ENCODE peak calls at places on chromosomes 7 and 10, in six cellular contexts. L is OCI-LY7, H is sigmoid colon, J is coronary artery, B is left ventricle myocardium inferior, Q is psoas muscle. T is an unnamed sample.

GRCh38 chr7:589781-590575 is 70.3 kb upstream of the PDGFA start:
- DNase-seq in H (no peak), L (no peak), Q (no peak), J (no peak), B (no peak), T (no peak)

GRCh38 chr7:66307591-66308215 is 102.6 kb downstream of the TPST1 start:
- DNase-seq in L (no peak), B (no peak), J (no peak), Q (no peak), H (no peak), T (peak)

GRCh38 chr10:12340371-12340770 is 9.0 kb upstream of the CAMK1D start:
- DNase-seq in H (no peak), Q (no peak), J (no peak), B (no peak), L (peak), T (no peak)

GRCh38 chr10:54139819-54140428 is 661.1 kb downstream of the PCDH15 start:
- DNase-seq in Q (no peak), B (no peak), L (peak), J (no peak), H (no peak), T (no peak)

GRCh38 chr10:18233775-18234174 is 93.6 kb downstream of the CACNB2 start:
- DNase-seq in Q (no peak), J (no peak), H (no peak), B (peak), L (no peak), T (no peak)

GRCh38 chr10:118339096-118339495 is 3.0 kb downstream of the FAM204A start:
- DNase-seq in Q (no peak), B (peak), L (no peak), J (no peak), H (no peak), T (no peak)

GRCh38 chr7:150668472-150668911 is 17.0 kb upstream of the GIMAP2 start:
- DNase-seq in L (no peak), J (no peak), H (no peak), Q (no peak), B (no peak), T (no peak)

GRCh38 chr10:91350651-91351081 is 59.5 kb upstream of the HECTD2 start:
- DNase-seq in Q (no peak), B (no peak), L (no peak), J (no peak), H (no peak), T (no peak)

GRCh38 chr10:722281-723060 is 33.0 kb upstream of the DIP2C start:
- DNase-seq in H (no peak), B (no peak), Q (no peak), L (no peak), J (no peak), T (no peak)

GRCh38 chr10:114755537-114755936 is 66.0 kb upstream of the FHIP2A start:
- DNase-seq in L (no peak), Q (no peak), J (no peak), H (no peak), B (no peak), T (no peak)

GRCh38 chr7:75716992-75717626 is 21.6 kb downstream of the HIP1 start:
- DNase-seq in J (no peak), B (no peak), H (no peak), Q (no peak), L (no peak), T (no peak)

GRCh38 chr10:7378602-7379403 is 32.0 kb downstream of the SFMBT2 start:
- DNase-seq in B (no peak), Q (no peak), J (no peak), H (peak), L (no peak), T (no peak)

GRCh38 chr7:127536426-127537152 is 48.8 kb downstream of the GCC1 start:
- DNase-seq in B (no peak), Q (no peak), J (no peak), L (no peak), H (no peak), T (no peak)

GRCh38 chr7:46751471-46751870 is 830.4 kb upstream of the IGFBP3 start:
- DNase-seq in H (no peak), J (no peak), L (no peak), Q (no peak), B (no peak), T (no peak)

GRCh38 chr10:118356628-118357027 is 14.5 kb upstream of the FAM204A start:
- DNase-seq in J (no peak), H (no peak), L (no peak), Q (no peak), B (no peak), T (no peak)

GRCh38 chr10:97109562-97109961 is 76.2 kb downstream of the SLIT1 start:
- DNase-seq in J (no peak), L (no peak), B (no peak), Q (no peak), H (no peak), T (no peak)

GRCh38 chr7:77893813-77894212 is 95.2 kb downstream of the PHTF2 start:
- DNase-seq in J (no peak), L (no peak), Q (no peak), B (no peak), H (no peak), T (no peak)

GRCh38 chr7:78576196-78576595 is 777.6 kb downstream of the PHTF2 start:
- DNase-seq in B (no peak), Q (no peak), L (no peak), H (no peak), J (no peak), T (no peak)

GRCh38 chr10:7533657-7534479 is 123.0 kb upstream of the SFMBT2 start:
- DNase-seq in H (no peak), Q (no peak), B (no peak), L (no peak), J (no peak), T (no peak)

GRCh38 chr10:88162852-88163251 is 299.4 kb downstream of the PTEN start:
- DNase-seq in Q (no peak), L (no peak), J (no peak), B (no peak), H (no peak), T (no peak)

GRCh38 chr7:7595451-7595850 is 28.8 kb downstream of the MIOS start:
- DNase-seq in Q (no peak), H (no peak), L (peak), J (no peak), B (no peak), T (no peak)

GRCh38 chr10:43233601-43234430 is 33.0 kb downstream of the RASGEF1A start:
- DNase-seq in J (peak), L (no peak), H (peak), Q (peak), B (no peak), T (no peak)

GRCh38 chr10:35006836-35007235 is 83.3 kb downstream of the CUL2 start:
- DNase-seq in J (no peak), L (no peak), H (no peak), Q (no peak), B (no peak), T (no peak)

GRCh38 chr10:102593074-102593803 is 51.0 kb upstream of the TRIM8 start:
- DNase-seq in Q (no peak), L (no peak), J (no peak), B (no peak), H (no peak), T (no peak)

GRCh38 chr7:28890137-28890536 is 68.0 kb downstream of the TRIL start:
- DNase-seq in J (no peak), B (no peak), Q (no peak), H (no peak), L (peak), T (no peak)

GRCh38 chr10:72025400-72025799 is 61.2 kb downstream of the CHST3 start:
- DNase-seq in Q (no peak), L (no peak), H (no peak), B (no peak), J (no peak), T (no peak)

GRCh38 chr10:73886085-73886529 is 11.8 kb upstream of the CAMK2G start:
- DNase-seq in L (peak), H (peak), J (no peak), Q (peak), B (peak), T (peak)

GRCh38 chr10:100006241-100006886 is 3.4 kb downstream of the DNMBP start:
- DNase-seq in Q (no peak), J (no peak), B (no peak), L (peak), H (peak), T (no peak)

GRCh38 chr7:90666186-90666585 is 70.1 kb downstream of the CDK14 start:
- DNase-seq in J (no peak), Q (peak), H (peak), L (no peak), B (peak), T (no peak)

GRCh38 chr10:93076871-93077270 is 3.2 kb downstream of the CYP26A1 start:
- DNase-seq in Q (no peak), L (no peak), J (no peak), B (no peak), H (no peak), T (no peak)

GRCh38 chr7:50727072-50727471 is 55.6 kb downstream of the GRB10 start:
- DNase-seq in Q (no peak), H (no peak), J (no peak), L (no peak), B (no peak), T (no peak)

GRCh38 chr10:119079572-119080520 is 771 bp downstream of the EIF3A start:
- DNase-seq in Q (peak), H (peak), L (peak), J (peak), B (peak), T (peak)

GRCh38 chr10:103696411-103697145 is 158.8 kb downstream of the SH3PXD2A start:
- DNase-seq in J (peak), Q (peak), L (peak), H (peak), B (peak), T (peak)

GRCh38 chr7:18520450-18521235 is 25.1 kb downstream of the HDAC9 start:
- DNase-seq in B (no peak), J (no peak), Q (no peak), H (no peak), L (peak), T (no peak)

GRCh38 chr10:43906470-43906869 is 257.8 kb upstream of the ZNF32 start:
- DNase-seq in L (no peak), B (peak), H (no peak), J (no peak), Q (no peak), T (no peak)

DNA sequence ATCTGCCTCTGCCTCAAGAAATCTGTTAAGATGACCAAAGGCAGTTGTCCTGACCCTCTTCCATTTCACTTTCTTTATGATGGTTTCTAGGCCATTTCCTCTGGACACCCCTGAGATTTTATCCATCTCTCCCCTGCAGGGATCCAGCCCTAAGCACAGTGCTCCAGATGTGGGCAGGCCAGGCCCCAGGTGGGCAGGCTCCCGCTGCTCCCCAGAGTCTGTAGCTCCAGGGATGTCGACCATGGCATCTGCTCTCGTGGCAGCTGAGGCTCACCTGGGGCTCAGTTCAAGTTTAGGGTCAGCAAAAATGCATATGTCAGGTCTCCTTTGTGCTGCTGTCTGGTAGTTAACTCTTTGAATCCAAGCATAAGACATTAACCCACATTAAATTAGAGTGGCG is 11.8 kb downstream of the CEP41 start:
- DNase-seq in H (no peak), J (no peak), Q (no peak), B (no peak), L (no peak), T (no peak)
- H3K27ac ChIP-seq in H (no peak), J (no peak), Q (no peak), B (peak), L (no peak), T (no peak)

GRCh38 chr7:133436014-133436428 is 183.1 kb downstream of the EXOC4 start:
- DNase-seq in B (no peak), J (no peak), H (no peak), L (no peak), Q (no peak), T (no peak)
- H3K27ac ChIP-seq in B (peak), J (no peak), H (no peak), L (no peak), Q (no peak), T (no peak)

DNA sequence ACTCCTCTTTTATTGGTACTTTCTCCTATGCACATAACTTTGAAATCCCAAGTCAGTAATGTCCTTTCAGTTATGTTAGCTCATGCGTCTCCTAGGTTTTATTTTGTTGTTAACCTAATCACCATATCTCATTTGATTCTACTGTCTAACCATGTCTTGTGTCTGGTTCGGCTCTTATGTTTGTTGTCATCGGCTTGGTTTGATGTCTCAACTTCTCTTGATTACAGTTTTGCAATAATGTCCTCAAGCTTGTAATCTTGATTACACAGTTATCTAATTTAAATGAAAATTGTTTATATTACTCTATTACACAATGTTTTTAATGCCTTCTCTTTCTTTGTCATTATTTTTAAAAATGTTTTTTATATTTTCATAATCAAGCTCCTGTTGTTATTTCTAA is 35.9 kb upstream of the SEMA3A start:
- DNase-seq in Q (no peak), H (no peak), J (no peak), L (no peak), B (no peak), T (no peak)
- H3K27ac ChIP-seq in Q (no peak), H (peak), J (no peak), L (no peak), B (no peak), T (no peak)

GRCh38 chr10:22317121-22317370 is 858 bp downstream of the COMMD3 start:
- DNase-seq in L (no peak), J (no peak), B (no peak), Q (no peak), H (no peak), T (no peak)
- H3K27ac ChIP-seq in L (peak), J (peak), B (peak), Q (peak), H (peak), T (peak)

GRCh38 chr10:124473070-124473469 is 11.4 kb downstream of the LHPP start:
- DNase-seq in Q (no peak), B (no peak), J (no peak), L (no peak), H (no peak), T (no peak)
- H3K27ac ChIP-seq in Q (no peak), B (no peak), J (no peak), L (no peak), H (no peak), T (no peak)

GRCh38 chr7:30269398-30269964 is 14.9 kb upstream of the ZNRF2 start:
- DNase-seq in L (no peak), J (no peak), H (no peak), Q (no peak), B (no peak), T (no peak)

GRCh38 chr7:30266686-30267085 is 17.7 kb upstream of the ZNRF2 start:
- DNase-seq in Q (no peak), J (no peak), H (no peak), B (no peak), L (no peak), T (no peak)

GRCh38 chr7:30272126-30272525 is 12.3 kb upstream of the ZNRF2 start:
- DNase-seq in H (no peak), B (no peak), J (no peak), L (no peak), Q (no peak), T (no peak)

GRCh38 chr7:30264052-30264451 is 20.3 kb upstream of the ZNRF2 start:
- DNase-seq in B (no peak), J (no peak), Q (no peak), L (no peak), H (no peak), T (no peak)

GRCh38 chr7:30268666-30269065 is 15.7 kb upstream of the ZNRF2 start:
- DNase-seq in H (no peak), Q (no peak), J (no peak), B (no peak), L (no peak), T (no peak)
- H3K27ac ChIP-seq in H (no peak), Q (no peak), J (no peak), B (no peak), L (no peak), T (no peak)

GRCh38 chr10:84004206-84004605 is 135.1 kb upstream of the GHITM start:
- DNase-seq in H (no peak), Q (no peak), J (no peak), L (no peak), B (no peak), T (no peak)
- H3K27ac ChIP-seq in H (no peak), Q (no peak), J (no peak), L (no peak), B (no peak), T (no peak)

GRCh38 chr10:58513189-58514101 is 773 bp downstream of the BICC1 start:
- DNase-seq in Q (peak), H (peak), B (peak), L (no peak), J (no peak), T (no peak)
- H3K27ac ChIP-seq in Q (peak), H (peak), B (peak), L (no peak), J (peak), T (no peak)

GRCh38 chr7:155488483-155489127 is 30.7 kb downstream of the EN2 start:
- DNase-seq in Q (no peak), L (no peak), B (no peak), J (no peak), H (no peak), T (no peak)

GRCh38 chr7:155491812-155492211 is 33.9 kb downstream of the EN2 start:
- DNase-seq in B (no peak), H (no peak), J (no peak), L (no peak), Q (no peak), T (no peak)

GRCh38 chr7:155490697-155491628 is 33.0 kb downstream of the EN2 start:
- DNase-seq in L (no peak), B (peak), Q (peak), J (no peak), H (no peak), T (peak)

GRCh38 chr7:155489158-155489840 is 31.4 kb downstream of the EN2 start:
- DNase-seq in B (no peak), H (no peak), Q (no peak), L (no peak), J (no peak), T (no peak)

GRCh38 chr7:155489862-155490696 is 32.1 kb downstream of the EN2 start:
- DNase-seq in Q (no peak), L (no peak), H (no peak), B (no peak), J (no peak), T (no peak)
- H3K27ac ChIP-seq in Q (no peak), L (no peak), H (no peak), B (peak), J (no peak), T (no peak)

T was measured in substantia nigra.